ENCODE peak calls at places on chromosomes 5 and 9, in nine cellular contexts. I is kidney glomerular epithelial cell; Z is SW 1271; C is activated naive CD4-positive, alpha-beta T cell treated with anti-CD3 and anti-CD28 coated beads, Interleukin-2, amount 10 ng/mL, durations not matched to agents 7 days and 5 days; M is DMS79 treated with DMSO at 0.1 percent for 48 hours; P is T-helper 9 cell; H is A549; J is C1 segment of cervical spinal cord; F is activated naive CD8-positive, alpha-beta T cell treated with anti-CD3 and anti-CD28 coated beads, Interleukin-2, amount 50 U/mL, for 24 hours. O is an unnamed sample.

GRCh38 chr5:54884195-54884536 is 101.2 kb downstream of the ESM1 start:
- DNase-seq in I (no peak), Z (no peak), C (no peak), M (no peak), P (no peak), H (no peak), J (no peak), F (no peak), O (no peak)

GRCh38 chr5:137203011-137203632 is 296.0 kb downstream of the SPOCK1 start:
- DNase-seq in I (peak), Z (no peak), C (no peak), M (no peak), P (no peak), H (no peak), J (no peak), F (no peak), O (peak)

GRCh38 chr5:102718819-102719218 is 36.3 kb upstream of the PAM start:
- DNase-seq in I (peak), Z (peak), C (no peak), M (no peak), P (no peak), H (no peak), J (no peak), F (no peak), O (peak)

GRCh38 chr5:169442354-169443248 is 141.0 kb upstream of the SPDL1 start:
- DNase-seq in I (no peak), Z (no peak), C (no peak), M (no peak), P (no peak), H (no peak), J (no peak), F (no peak), O (no peak)

GRCh38 chr9:116693233-116693731 is 6.2 kb downstream of the TRIM32 start:
- DNase-seq in I (peak), Z (no peak), C (no peak), M (no peak), P (no peak), H (no peak), J (no peak), F (no peak), O (peak)

GRCh38 chr5:15794117-15794985 is 294.4 kb downstream of the FBXL7 start:
- DNase-seq in I (peak), Z (peak), C (no peak), M (no peak), P (no peak), H (no peak), J (no peak), F (no peak), O (no peak)

GRCh38 chr9:130473521-130473920 is 28.8 kb downstream of the ASS1 start:
- DNase-seq in I (no peak), Z (no peak), C (no peak), M (no peak), P (no peak), H (no peak), J (no peak), F (no peak), O (no peak)

GRCh38 chr5:79552984-79553383 is 39.0 kb upstream of the HOMER1 start:
- DNase-seq in I (no peak), Z (no peak), C (peak), M (no peak), P (no peak), H (no peak), J (no peak), F (no peak), O (no peak)

GRCh38 chr9:128685636-128686489 is 3.2 kb upstream of the SET start:
- DNase-seq in I (no peak), Z (no peak), C (peak), M (no peak), P (no peak), H (no peak), J (no peak), F (peak), O (no peak)

GRCh38 chr9:14497476-14497875 is 183.5 kb upstream of the NFIB start:
- DNase-seq in I (no peak), Z (no peak), C (no peak), M (no peak), P (no peak), H (no peak), J (no peak), F (no peak), O (no peak)

GRCh38 chr9:107782789-107783188 is 293.2 kb upstream of the KLF4 start:
- DNase-seq in I (no peak), Z (no peak), C (no peak), M (no peak), P (no peak), H (no peak), J (no peak), F (no peak), O (no peak)

GRCh38 chr5:147892696-147893296 is 13.5 kb downstream of the C5orf46 start:
- DNase-seq in I (no peak), Z (no peak), C (no peak), M (no peak), P (no peak), H (no peak), J (no peak), F (no peak), O (no peak)

GRCh38 chr5:16411741-16412455 is 53.7 kb downstream of the ZNF622 start:
- DNase-seq in I (peak), Z (no peak), C (no peak), M (no peak), P (no peak), H (no peak), J (no peak), F (no peak), O (no peak)

GRCh38 chr5:93603191-93603590 is 20.2 kb downstream of the NR2F1 start:
- DNase-seq in I (no peak), Z (no peak), C (no peak), M (no peak), P (no peak), H (no peak), J (no peak), F (no peak), O (no peak)